ENCODE peak calls at places on chromosomes 6 and 20, in six cellular contexts. One of them, this sample, is unnamed.

GRCh38 chr20:32623667-32624157 is 38.6 kb upstream of the NOL4L start:
- DNase-seq in H9: peak
- DNase-seq in trophoblast cell: no peak
- DNase-seq in neuronal stem cell: no peak
- DNase-seq in IMR-90: no peak
- DNase-seq in H1: peak
- DNase-seq in this sample: no peak

GRCh38 chr6:153790048-153790447 is 249.0 kb upstream of the OPRM1 start:
- DNase-seq in H1: no peak
- DNase-seq in H9: peak
- DNase-seq in trophoblast cell: no peak
- DNase-seq in neuronal stem cell: no peak
- DNase-seq in IMR-90: peak
- DNase-seq in this sample: peak

GRCh38 chr6:52389264-52389625 is 27.3 kb downstream of the PAQR8 start:
- DNase-seq in trophoblast cell: no peak
- DNase-seq in H9: no peak
- DNase-seq in IMR-90: peak
- DNase-seq in H1: no peak
- DNase-seq in neuronal stem cell: no peak
- DNase-seq in this sample: no peak

GRCh38 chr6:129683606-129684322 is 26.2 kb downstream of the ARHGAP18 start:
- DNase-seq in H1: no peak
- DNase-seq in H9: no peak
- DNase-seq in IMR-90: peak
- DNase-seq in trophoblast cell: peak
- DNase-seq in neuronal stem cell: no peak
- DNase-seq in this sample: peak

GRCh38 chr6:22184371-22184770 is 112.5 kb downstream of the PRL start:
- DNase-seq in neuronal stem cell: no peak
- DNase-seq in H1: no peak
- DNase-seq in IMR-90: no peak
- DNase-seq in H9: no peak
- DNase-seq in trophoblast cell: no peak
- DNase-seq in this sample: no peak

GRCh38 chr6:117674503-117674902 is 766 bp upstream of the NUS1 start:
- DNase-seq in H1: no peak
- DNase-seq in trophoblast cell: no peak
- DNase-seq in IMR-90: no peak
- DNase-seq in H9: no peak
- DNase-seq in neuronal stem cell: no peak
- DNase-seq in this sample: no peak

GRCh38 chr6:12654107-12654506 is 62.5 kb upstream of the PHACTR1 start:
- DNase-seq in neuronal stem cell: no peak
- DNase-seq in trophoblast cell: peak
- DNase-seq in IMR-90: no peak
- DNase-seq in H9: no peak
- DNase-seq in H1: no peak
- DNase-seq in this sample: no peak

GRCh38 chr20:24149175-24149574 is 160.6 kb upstream of the GGTLC1 start:
- DNase-seq in IMR-90: no peak
- DNase-seq in trophoblast cell: no peak
- DNase-seq in H9: no peak
- DNase-seq in H1: no peak
- DNase-seq in neuronal stem cell: no peak
- DNase-seq in this sample: no peak

GRCh38 chr6:164037165-164037564 is 622.6 kb downstream of the QKI start:
- DNase-seq in neuronal stem cell: no peak
- DNase-seq in H1: no peak
- DNase-seq in H9: no peak
- DNase-seq in IMR-90: no peak
- DNase-seq in trophoblast cell: no peak
- DNase-seq in this sample: no peak

GRCh38 chr20:38673731-38674177 is 50.5 kb upstream of the SLC32A1 start:
- DNase-seq in H1: no peak
- DNase-seq in H9: peak
- DNase-seq in IMR-90: no peak
- DNase-seq in trophoblast cell: no peak
- DNase-seq in neuronal stem cell: no peak
- DNase-seq in this sample: peak

GRCh38 chr20:1632228-1632577 is 12.4 kb upstream of the SIRPB1 start:
- DNase-seq in H1: no peak
- DNase-seq in IMR-90: no peak
- DNase-seq in neuronal stem cell: no peak
- DNase-seq in H9: no peak
- DNase-seq in trophoblast cell: no peak
- DNase-seq in this sample: no peak

GRCh38 chr6:25324076-25324762 is 45.0 kb downstream of the CARMIL1 start:
- DNase-seq in H1: no peak
- DNase-seq in IMR-90: no peak
- DNase-seq in H9: no peak
- DNase-seq in trophoblast cell: peak
- DNase-seq in neuronal stem cell: no peak
- DNase-seq in this sample: no peak

GRCh38 chr6:35064508-35065440 is 76.4 kb downstream of the TCP11 start:
- DNase-seq in neuronal stem cell: no peak
- DNase-seq in trophoblast cell: no peak
- DNase-seq in H1: no peak
- DNase-seq in IMR-90: no peak
- DNase-seq in H9: peak
- DNase-seq in this sample: no peak

GRCh38 chr20:3084283-3084985 is at the start of gene AVP:
- DNase-seq in neuronal stem cell: no peak
- DNase-seq in IMR-90: no peak
- DNase-seq in trophoblast cell: no peak
- DNase-seq in H9: no peak
- DNase-seq in H1: no peak
- DNase-seq in this sample: no peak

GRCh38 chr20:41696428-41696827 is 78.3 kb upstream of the CHD6 start:
- DNase-seq in H1: no peak
- DNase-seq in IMR-90: no peak
- DNase-seq in H9: no peak
- DNase-seq in neuronal stem cell: no peak
- DNase-seq in trophoblast cell: peak
- DNase-seq in this sample: peak

GRCh38 chr20:50642288-50642803 is 49.0 kb downstream of the RIPOR3 start:
- DNase-seq in neuronal stem cell: no peak
- DNase-seq in H9: peak
- DNase-seq in H1: no peak
- DNase-seq in trophoblast cell: no peak
- DNase-seq in IMR-90: no peak
- DNase-seq in this sample: peak

GRCh38 chr6:79170915-79171314 is 63.6 kb downstream of the HMGN3 start:
- DNase-seq in IMR-90: peak
- DNase-seq in neuronal stem cell: no peak
- DNase-seq in H9: no peak
- DNase-seq in H1: no peak
- DNase-seq in trophoblast cell: no peak
- DNase-seq in this sample: no peak

GRCh38 chr20:38727602-38728236 is 3.4 kb downstream of the SLC32A1 start:
- DNase-seq in neuronal stem cell: no peak
- DNase-seq in trophoblast cell: no peak
- DNase-seq in IMR-90: no peak
- DNase-seq in H9: no peak
- DNase-seq in H1: no peak
- DNase-seq in this sample: no peak

GRCh38 chr6:20711518-20711917 is 177.3 kb downstream of the CDKAL1 start:
- DNase-seq in H1: no peak
- DNase-seq in IMR-90: peak
- DNase-seq in trophoblast cell: peak
- DNase-seq in H9: no peak
- DNase-seq in neuronal stem cell: no peak
- DNase-seq in this sample: peak

GRCh38 chr6:76532647-76533046 is 460.2 kb upstream of the IMPG1 start:
- DNase-seq in H1: no peak
- DNase-seq in neuronal stem cell: no peak
- DNase-seq in H9: no peak
- DNase-seq in trophoblast cell: no peak
- DNase-seq in IMR-90: no peak
- DNase-seq in this sample: no peak

GRCh38 chr6:150006961-150007464 is 18.3 kb downstream of the RAET1L start:
- DNase-seq in H9: no peak
- DNase-seq in neuronal stem cell: no peak
- DNase-seq in trophoblast cell: peak
- DNase-seq in H1: no peak
- DNase-seq in IMR-90: peak
- DNase-seq in this sample: peak

GRCh38 chr20:62716198-62716940 is 7.7 kb downstream of the NTSR1 start:
- DNase-seq in IMR-90: peak
- DNase-seq in neuronal stem cell: no peak
- DNase-seq in H1: no peak
- DNase-seq in H9: no peak
- DNase-seq in trophoblast cell: no peak
- DNase-seq in this sample: no peak

DNA sequence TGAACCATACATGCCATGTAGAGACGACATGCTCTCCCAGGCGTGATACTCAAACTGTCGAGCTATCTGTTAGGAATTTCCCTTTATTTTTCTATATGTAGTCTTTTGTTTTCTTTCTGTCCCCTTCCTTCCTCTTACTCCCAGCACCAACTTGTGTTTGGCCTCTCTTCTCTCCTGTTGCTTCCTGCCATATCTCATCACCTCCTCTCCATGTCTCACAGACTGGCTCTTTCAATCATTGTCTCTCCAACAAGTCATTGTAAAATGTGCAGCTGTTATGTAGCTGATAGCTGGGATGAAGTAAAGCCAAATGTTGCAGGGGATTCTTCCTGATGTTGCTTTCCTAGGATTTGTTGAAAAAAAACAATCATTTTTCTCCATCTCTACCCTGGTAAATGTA is 234.5 kb downstream of the TMEM242 start:
- DNase-seq in trophoblast cell: no peak
- DNase-seq in IMR-90: no peak
- DNase-seq in neuronal stem cell: no peak
- DNase-seq in H1: no peak
- DNase-seq in H9: no peak
- DNase-seq in this sample: no peak
- H3K9ac ChIP-seq in trophoblast cell: no peak
- H3K9ac ChIP-seq in IMR-90: no peak
- H3K9ac ChIP-seq in neuronal stem cell: no peak
- H3K9ac ChIP-seq in H1: no peak
- H3K9ac ChIP-seq in H9: no peak
- H3K9ac ChIP-seq in this sample: no peak

DNA sequence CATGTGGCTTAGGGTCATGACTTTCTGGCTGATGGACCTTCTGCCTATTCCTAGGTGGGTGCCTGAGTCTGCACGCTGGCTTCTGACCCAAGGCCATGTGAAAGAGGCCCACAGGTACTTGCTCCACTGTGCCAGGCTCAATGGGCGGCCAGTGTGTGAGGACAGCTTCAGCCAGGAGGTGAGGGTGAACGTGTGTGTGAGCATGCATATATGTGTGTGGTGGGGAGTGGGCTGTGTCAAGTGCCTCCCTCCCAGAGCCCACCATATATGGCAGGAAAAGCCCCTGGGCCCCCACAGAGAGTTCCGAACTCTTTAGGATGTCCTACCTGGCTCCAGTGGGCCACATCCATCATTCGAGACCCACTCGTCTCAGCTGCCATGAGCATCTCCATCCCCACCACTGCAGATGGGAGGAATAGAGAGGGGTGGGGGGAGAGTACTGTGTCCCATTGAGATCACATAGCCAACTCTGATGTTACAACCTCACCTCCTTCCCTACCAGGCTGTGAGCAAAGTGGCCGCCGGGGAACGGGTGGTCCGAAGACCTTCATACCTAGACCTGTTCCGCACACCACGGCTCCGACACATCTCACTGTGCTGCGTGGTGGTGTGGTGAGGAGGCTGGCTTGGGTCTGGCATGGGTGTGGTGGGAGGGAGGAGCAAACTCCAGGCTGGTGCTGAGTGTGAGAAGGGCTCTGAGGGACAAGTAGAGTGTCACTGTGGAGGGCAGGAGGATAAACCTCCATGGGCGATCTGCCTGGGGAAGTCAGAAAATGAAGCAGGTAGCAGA is 3.2 kb downstream of the SLC22A7 start:
- DNase-seq in H9: no peak
- DNase-seq in neuronal stem cell: no peak
- DNase-seq in IMR-90: no peak
- DNase-seq in H1: no peak
- DNase-seq in trophoblast cell: no peak
- DNase-seq in this sample: no peak
- H3K14ac ChIP-seq in H9: no peak
- H3K14ac ChIP-seq in neuronal stem cell: no peak
- H3K14ac ChIP-seq in IMR-90: no peak
- H3K14ac ChIP-seq in H1: no peak
- H3K14ac ChIP-seq in trophoblast cell: no peak
- H3K14ac ChIP-seq in this sample: no peak

DNA sequence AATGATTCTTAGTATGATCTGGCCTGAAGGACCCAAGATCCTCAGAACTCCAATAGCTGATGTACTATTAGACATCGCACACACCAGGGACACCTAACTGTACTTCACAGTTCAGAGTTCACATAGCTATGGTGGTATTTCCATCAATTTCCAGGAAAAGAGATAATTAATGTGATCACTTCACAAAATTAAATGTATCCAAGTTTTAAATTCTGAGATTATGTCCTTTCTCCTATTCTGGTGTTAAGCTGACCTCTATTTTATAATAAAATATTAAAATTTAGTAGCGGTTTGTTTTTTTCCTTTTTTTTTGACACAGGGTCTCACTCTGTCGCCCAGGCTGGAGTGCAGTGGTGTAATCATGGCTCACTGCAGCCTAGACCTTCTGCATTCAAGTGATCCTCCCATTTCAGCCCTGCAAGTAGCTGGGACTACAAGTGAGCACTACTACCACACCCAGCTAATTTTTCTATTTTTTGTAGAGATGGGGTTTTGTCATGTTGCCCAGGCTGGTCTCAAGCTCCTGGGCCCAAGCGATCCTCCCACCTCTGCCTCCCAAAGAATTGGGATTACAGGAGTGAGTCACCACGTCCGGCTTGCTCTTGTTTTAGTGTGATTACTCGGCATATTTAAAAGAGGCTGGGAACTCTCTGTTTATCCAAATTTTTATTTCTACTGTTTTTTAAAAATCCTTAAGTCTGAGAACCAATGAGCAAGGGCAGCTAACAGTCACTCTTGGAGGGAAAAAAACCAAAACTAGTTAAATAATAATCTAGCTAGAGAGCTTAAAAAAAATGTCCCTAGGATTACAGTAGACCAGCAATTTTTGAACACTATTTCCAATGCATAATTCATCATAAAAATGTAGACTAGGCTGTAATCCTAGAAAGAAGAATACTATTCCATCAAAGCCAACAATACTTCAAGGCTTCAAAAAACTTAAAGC is 16.0 kb downstream of the KIF13A start:
- DNase-seq in H9: no peak
- DNase-seq in neuronal stem cell: no peak
- DNase-seq in H1: no peak
- DNase-seq in trophoblast cell: no peak
- DNase-seq in IMR-90: peak
- DNase-seq in this sample: peak
- H3K9ac ChIP-seq in H9: no peak
- H3K9ac ChIP-seq in neuronal stem cell: no peak
- H3K9ac ChIP-seq in H1: no peak
- H3K9ac ChIP-seq in trophoblast cell: no peak
- H3K9ac ChIP-seq in IMR-90: no peak
- H3K9ac ChIP-seq in this sample: peak

DNA sequence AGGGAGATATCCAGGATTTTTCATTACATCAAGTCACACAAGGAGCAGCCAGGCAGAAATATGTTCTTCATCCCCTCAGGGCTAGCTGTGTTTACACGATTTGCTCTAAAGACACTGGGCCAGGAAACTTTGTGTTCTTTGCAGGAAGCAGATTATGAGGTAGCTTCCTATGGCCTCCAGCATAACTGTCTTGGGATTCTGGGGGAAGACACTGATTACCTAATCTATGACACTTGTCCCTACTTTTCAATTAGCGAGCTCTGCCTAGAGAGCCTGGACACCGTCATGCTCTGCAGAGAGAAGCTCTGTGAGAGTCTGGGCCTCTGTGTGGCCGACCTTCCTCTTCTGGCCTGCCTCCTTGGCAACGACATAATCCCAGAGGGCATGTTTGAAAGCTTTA is 11.2 kb downstream of the FAM120B start:
- DNase-seq in neuronal stem cell: no peak
- DNase-seq in IMR-90: no peak
- DNase-seq in H1: no peak
- DNase-seq in H9: no peak
- DNase-seq in trophoblast cell: peak
- DNase-seq in this sample: no peak
- H3K14ac ChIP-seq in neuronal stem cell: no peak
- H3K14ac ChIP-seq in IMR-90: no peak
- H3K14ac ChIP-seq in H1: no peak
- H3K14ac ChIP-seq in H9: no peak
- H3K14ac ChIP-seq in trophoblast cell: no peak
- H3K14ac ChIP-seq in this sample: no peak